ENCODE peak calls at places on chromosomes 6 and 20, in eight cellular contexts. I, A, B, L, V, J, R and F are unnamed samples. For H4K20me1, the result is how much of the 10 kb centered on the place peaks cover.

GRCh38 chr20:57576002-57576401 is 15.1 kb downstream of the PCK1 start:
- DNase-seq in I (no peak), A (no peak), B (no peak), L (no peak), V (no peak), J (no peak), R (no peak), F (no peak)

GRCh38 chr20:25738198-25738597 is 41.5 kb upstream of the ZNF337 start:
- DNase-seq in I (peak), A (peak), B (no peak), L (no peak), V (no peak), J (peak), R (no peak), F (no peak)

GRCh38 chr20:35478804-35479472 is 23.5 kb downstream of the CEP250 start:
- DNase-seq in I (no peak), A (no peak), B (peak), L (peak), V (peak), J (no peak), R (no peak), F (no peak)

GRCh38 chr20:41408131-41408789 is 41.6 kb upstream of the EMILIN3 start:
- DNase-seq in I (no peak), A (no peak), B (no peak), L (no peak), V (no peak), J (no peak), R (no peak), F (no peak)

GRCh38 chr20:3456648-3457047 is 14.2 kb upstream of the ATRN start:
- DNase-seq in I (no peak), A (no peak), B (no peak), L (no peak), V (no peak), J (no peak), R (no peak), F (no peak)

GRCh38 chr20:24769878-24770627 is 179.0 kb upstream of the CST7 start:
- DNase-seq in I (no peak), A (no peak), B (no peak), L (no peak), V (no peak), J (no peak), R (no peak), F (no peak)

GRCh38 chr6:170030284-170031095 is 260.4 kb downstream of the DLL1 start:
- DNase-seq in I (no peak), A (no peak), B (no peak), L (no peak), V (no peak), J (no peak), R (no peak), F (no peak)

GRCh38 chr6:150403458-150404245 is 34.8 kb downstream of the IYD start:
- DNase-seq in I (peak), A (peak), B (no peak), L (no peak), V (no peak), J (peak), R (no peak), F (peak)

GRCh38 chr6:10555625-10556309 is 34.6 kb downstream of the GCNT2 start:
- DNase-seq in I (peak), A (peak), B (peak), L (no peak), V (peak), J (peak), R (no peak), F (peak)

GRCh38 chr6:77926198-77926752 is 273.4 kb downstream of the MEI4 start:
- DNase-seq in I (no peak), A (no peak), B (peak), L (peak), V (no peak), J (peak), R (peak), F (peak)

GRCh38 chr20:33423141-33423834 is 20.3 kb downstream of the SNTA1 start:
- DNase-seq in I (peak), A (peak), B (no peak), L (no peak), V (no peak), J (peak), R (no peak), F (peak)

GRCh38 chr6:1278057-1278720 is 33.7 kb upstream of the FOXQ1 start:
- DNase-seq in I (no peak), A (no peak), B (no peak), L (peak), V (no peak), J (no peak), R (no peak), F (no peak)

GRCh38 chr6:35149891-35150566 is 8.9 kb upstream of the TCP11 start:
- DNase-seq in I (no peak), A (no peak), B (no peak), L (no peak), V (no peak), J (no peak), R (no peak), F (no peak)

GRCh38 chr20:21228511-21228910 is 74.6 kb upstream of the XRN2 start:
- DNase-seq in I (no peak), A (no peak), B (no peak), L (no peak), V (no peak), J (no peak), R (no peak), F (no peak)

GRCh38 chr6:128275030-128275429 is 245.4 kb downstream of the PTPRK start:
- DNase-seq in I (peak), A (peak), B (no peak), L (no peak), V (no peak), J (peak), R (no peak), F (no peak)

GRCh38 chr6:63316113-63316512 is 3.7 kb downstream of the LGSN start:
- DNase-seq in I (no peak), A (no peak), B (no peak), L (no peak), V (no peak), J (no peak), R (no peak), F (no peak)

GRCh38 chr6:1832844-1833787 is 223.4 kb downstream of the FOXC1 start:
- DNase-seq in I (no peak), A (peak), B (no peak), L (peak), V (no peak), J (no peak), R (no peak), F (no peak)

GRCh38 chr6:165637591-165637990 is 25.4 kb downstream of the PDE10A start:
- DNase-seq in I (no peak), A (no peak), B (no peak), L (no peak), V (no peak), J (no peak), R (no peak), F (no peak)

GRCh38 chr20:14401479-14402138 is 64.2 kb upstream of the FLRT3 start:
- DNase-seq in I (no peak), A (peak), B (peak), L (no peak), V (no peak), J (no peak), R (no peak), F (no peak)

GRCh38 chr6:5295612-5296011 is 34.3 kb downstream of the FARS2 start:
- DNase-seq in I (no peak), A (peak), B (no peak), L (no peak), V (no peak), J (no peak), R (no peak), F (no peak)

GRCh38 chr6:99933129-99933528 is 60.9 kb downstream of the MCHR2 start:
- DNase-seq in I (peak), A (peak), B (no peak), L (no peak), V (no peak), J (peak), R (no peak), F (no peak)

GRCh38 chr6:35262596-35262995 is 3.1 kb downstream of the ZNF76 start:
- DNase-seq in I (peak), A (peak), B (no peak), L (no peak), V (no peak), J (no peak), R (no peak), F (no peak)

GRCh38 chr6:119240257-119241123 is 109.1 kb downstream of the MAN1A1 start:
- DNase-seq in I (no peak), A (no peak), B (peak), L (no peak), V (no peak), J (no peak), R (no peak), F (no peak)

GRCh38 chr6:155212616-155213380 is 51.0 kb upstream of the CLDN20 start:
- DNase-seq in I (no peak), A (no peak), B (no peak), L (no peak), V (no peak), J (peak), R (no peak), F (no peak)

GRCh38 chr6:134596191-134596590 is 278.3 kb upstream of the SGK1 start:
- DNase-seq in I (no peak), A (no peak), B (no peak), L (no peak), V (no peak), J (no peak), R (no peak), F (no peak)

GRCh38 chr6:111230351-111231077 is 143.2 kb downstream of the SLC16A10 start:
- DNase-seq in I (peak), A (peak), B (no peak), L (no peak), V (no peak), J (peak), R (no peak), F (no peak)

GRCh38 chr6:19824058-19824807 is 12.9 kb upstream of the ID4 start:
- DNase-seq in I (peak), A (no peak), B (no peak), L (no peak), V (no peak), J (no peak), R (no peak), F (no peak)

GRCh38 chr6:42041131-42042055 is 8.9 kb upstream of the TAF8 start:
- DNase-seq in I (no peak), A (peak), B (no peak), L (no peak), V (no peak), J (no peak), R (no peak), F (no peak)

GRCh38 chr6:53527249-53527765 is 17.6 kb downstream of the GCLC start:
- DNase-seq in I (no peak), A (no peak), B (peak), L (no peak), V (no peak), J (no peak), R (no peak), F (no peak)
- H4K20me1 ChIP-seq in I (under half), A (under half), B (under half), L (under half), V (under half), J (under half), R (under half), F (under half)

GRCh38 chr20:45098096-45098773 is 2.7 kb downstream of the KCNS1 start:
- DNase-seq in I (peak), A (peak), B (peak), L (no peak), V (peak), J (no peak), R (no peak), F (peak)

GRCh38 chr20:45101333-45101850 is 465 bp upstream of the KCNS1 start:
- DNase-seq in I (no peak), A (no peak), B (no peak), L (no peak), V (no peak), J (no peak), R (no peak), F (no peak)

GRCh38 chr20:45103072-45103471 is 2.1 kb upstream of the KCNS1 start:
- DNase-seq in I (no peak), A (no peak), B (no peak), L (no peak), V (no peak), J (no peak), R (no peak), F (no peak)

GRCh38 chr20:45097485-45098095 is 3.3 kb downstream of the KCNS1 start:
- DNase-seq in I (peak), A (peak), B (peak), L (no peak), V (no peak), J (no peak), R (no peak), F (no peak)

GRCh38 chr20:45100563-45101245 is at the start of gene KCNS1:
- DNase-seq in I (no peak), A (no peak), B (peak), L (peak), V (peak), J (no peak), R (no peak), F (peak)
- H3K4me3 ChIP-seq in I (no peak), A (peak), B (peak), L (peak), V (peak), J (no peak), R (no peak), F (no peak)

GRCh38 chr6:159170999-159171712 is 2.0 kb downstream of the FNDC1 start:
- DNase-seq in I (peak), A (peak), B (no peak), L (no peak), V (no peak), J (peak), R (no peak), F (peak)

GRCh38 chr6:159170333-159170672 is 1.1 kb downstream of the FNDC1 start:
- DNase-seq in I (no peak), A (no peak), B (no peak), L (no peak), V (no peak), J (no peak), R (no peak), F (no peak)

GRCh38 chr6:159169193-159169555 is at the start of gene FNDC1:
- DNase-seq in I (peak), A (no peak), B (peak), L (no peak), V (peak), J (no peak), R (no peak), F (peak)

GRCh38 chr6:159168536-159169192 is 536 bp upstream of the FNDC1 start:
- DNase-seq in I (peak), A (peak), B (peak), L (peak), V (peak), J (no peak), R (no peak), F (peak)

DNA sequence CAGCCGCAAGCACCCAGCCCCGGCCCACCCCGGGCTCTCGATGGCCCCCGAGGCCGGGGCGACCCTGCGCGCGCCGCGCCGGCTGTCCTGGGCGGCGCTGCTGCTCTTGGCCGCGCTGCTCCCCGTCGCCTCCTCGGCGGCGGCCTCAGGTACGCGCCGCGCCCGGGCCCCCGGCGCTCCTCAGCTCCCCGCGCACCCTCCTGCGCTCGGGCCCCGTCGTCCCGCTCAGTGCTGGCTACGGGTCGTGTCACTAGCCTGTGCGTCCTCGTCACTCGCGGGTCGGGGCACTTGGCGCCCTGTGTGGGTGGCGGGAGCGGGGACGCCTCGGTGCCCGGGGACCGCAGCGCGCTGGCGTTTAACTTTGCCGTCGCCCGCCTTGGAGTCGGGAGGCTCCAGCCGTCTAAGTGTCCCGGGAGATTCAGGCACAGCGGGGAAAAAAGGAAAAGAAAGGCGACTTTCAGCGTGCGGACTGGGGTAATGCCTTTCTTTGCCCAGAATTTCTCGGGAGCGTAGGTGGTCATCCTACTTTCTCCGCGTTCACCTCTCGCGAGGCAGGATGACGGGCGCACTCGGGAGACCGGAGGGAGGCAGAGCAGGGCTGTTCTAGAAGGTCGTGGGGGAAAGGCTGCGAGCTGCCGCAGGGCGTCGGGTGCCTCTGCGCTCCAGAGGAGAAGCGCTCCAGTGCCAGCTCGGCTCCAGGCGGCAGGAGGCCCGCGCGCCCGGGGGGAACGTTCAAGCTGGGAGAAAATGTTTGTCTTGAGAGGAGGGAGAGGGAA is 545 bp downstream of the FNDC1 start:
- DNase-seq in I (peak), A (peak), B (peak), L (no peak), V (peak), J (peak), R (no peak), F (peak)
- TF ChIP-seq EZH2 in I (no peak), A (peak), B (peak), L (no peak), V (peak), J (peak), R (no peak), F (peak)

GRCh38 chr6:139159016-139159415 is 24.1 kb downstream of the HECA start:
- DNase-seq in I (peak), A (no peak), B (no peak), L (no peak), V (no peak), J (no peak), R (no peak), F (no peak)
- H4K20me1 ChIP-seq in I (under half), A (under half), B (under half), L (under half), V (under half), J (under half), R (under half), F (under half)

GRCh38 chr6:84052204-84052882 is 18.8 kb downstream of the MRAP2 start:
- DNase-seq in I (peak), A (peak), B (peak), L (peak), V (peak), J (peak), R (no peak), F (peak)
- H3K4me3 ChIP-seq in I (peak), A (peak), B (peak), L (peak), V (peak), J (no peak), R (no peak), F (no peak)